ENCODE peak calls at places on chromosome 18, in four cellular contexts. V, S, D and E are unnamed samples.

GRCh38 chr18:78757014-78757413 is 222.6 kb upstream of the SALL3 start:
- DNase-seq in D (no peak), V (peak), S (no peak), E (no peak)

GRCh38 chr18:36672437-36673344 is 156.1 kb downstream of the TPGS2 start:
- DNase-seq in V (peak), D (no peak), S (peak), E (peak)

GRCh38 chr18:40415821-40416220 is 1539.2 kb upstream of the PIK3C3 start:
- DNase-seq in V (no peak), S (no peak), D (no peak), E (no peak)

GRCh38 chr18:46360102-46360699 is 256.0 kb downstream of the HAUS1 start:
- DNase-seq in V (no peak), D (no peak), S (no peak), E (no peak)

GRCh38 chr18:58336605-58337004 is 292.3 kb downstream of the ALPK2 start:
- DNase-seq in V (no peak), S (no peak), D (no peak), E (no peak)

GRCh38 chr18:54392621-54393023 is 34.9 kb downstream of the C18orf54 start:
- DNase-seq in D (no peak), V (no peak), S (peak), E (peak)

GRCh38 chr18:66571845-66572244 is 32.0 kb downstream of the CDH19 start:
- DNase-seq in V (no peak), S (peak), D (no peak), E (peak)

GRCh38 chr18:78822886-78823285 is 156.7 kb upstream of the SALL3 start:
- DNase-seq in V (no peak), S (no peak), D (no peak), E (no peak)

GRCh38 chr18:32289480-32290075 is 99.7 kb downstream of the MEP1B start:
- DNase-seq in S (peak), D (peak), V (no peak), E (peak)

GRCh38 chr18:62403125-62403524 is 78.0 kb downstream of the TNFRSF11A start:
- DNase-seq in D (no peak), V (no peak), S (no peak), E (no peak)

GRCh38 chr18:64331419-64331818 is 182.5 kb upstream of the LINC00305 start:
- DNase-seq in D (no peak), V (no peak), S (peak), E (no peak)

GRCh38 chr18:13513015-13513414 is 213.3 kb downstream of the FAM210A start:
- DNase-seq in S (peak), V (no peak), D (no peak), E (peak)

GRCh38 chr18:57301573-57302230 is 50.7 kb upstream of the ST8SIA3 start:
- DNase-seq in V (no peak), S (peak), D (no peak), E (peak)

GRCh38 chr18:23964282-23965238 is 50.0 kb upstream of the TTC39C start:
- DNase-seq in D (peak), V (no peak), S (peak), E (peak)

GRCh38 chr18:9135912-9136314 is 668 bp upstream of the ANKRD12 start:
- DNase-seq in V (no peak), D (no peak), S (peak), E (peak)

GRCh38 chr18:11518788-11519685 is 90.4 kb upstream of the SLC35G4 start:
- DNase-seq in V (no peak), S (peak), D (no peak), E (peak)

GRCh38 chr18:34224423-34225217 is at the start of gene NOL4:
- DNase-seq in V (no peak), S (peak), D (no peak), E (peak)

GRCh38 chr18:50418650-50419049 is 43.8 kb downstream of the SKA1 start:
- DNase-seq in S (no peak), D (no peak), V (no peak), E (no peak)

GRCh38 chr18:35096677-35097011 is 55.4 kb downstream of the MAPRE2 start:
- DNase-seq in D (no peak), S (no peak), V (no peak), E (no peak)

GRCh38 chr18:22489694-22490093 is 72.0 kb upstream of the CTAGE1 start:
- DNase-seq in S (no peak), V (no peak), D (no peak), E (no peak)

GRCh38 chr18:46010676-46011075 is 43.5 kb upstream of the EPG5 start:
- DNase-seq in D (no peak), V (no peak), S (no peak), E (no peak)

GRCh38 chr18:22634464-22634863 is 216.7 kb upstream of the CTAGE1 start:
- DNase-seq in D (no peak), S (no peak), V (no peak), E (no peak)

GRCh38 chr18:3236470-3236869 is 11.1 kb upstream of the MYL12A start:
- DNase-seq in D (no peak), S (no peak), V (no peak), E (no peak)

GRCh38 chr18:55455938-55456337 is 132.1 kb downstream of the TCF4 start:
- DNase-seq in S (peak), D (no peak), V (no peak), E (no peak)

GRCh38 chr18:66222174-66222573 is 381.7 kb downstream of the CDH19 start:
- DNase-seq in V (no peak), S (no peak), D (no peak), E (no peak)

GRCh38 chr18:77116201-77117080 is 16.1 kb downstream of the MBP start:
- DNase-seq in S (no peak), V (peak), D (no peak), E (no peak)

GRCh38 chr18:80249217-80250093 is 2.1 kb upstream of the PARD6G start:
- DNase-seq in S (no peak), D (no peak), V (no peak), E (no peak)

GRCh38 chr18:69686861-69687260 is 260.8 kb downstream of the CD226 start:
- DNase-seq in V (no peak), D (no peak), S (no peak), E (no peak)

GRCh38 chr18:5975111-5975622 is 79.8 kb upstream of the TMEM200C start:
- DNase-seq in S (no peak), D (no peak), V (no peak), E (no peak)